ENCODE peak calls at places on chromosomes 11 and 22, in ten cellular contexts. One of them, this sample, is unnamed.

GRCh38 chr11:1873048-1873812 is 18.5 kb downstream of the PRR33 start:
- DNase-seq in fibroblast of lung: peak; percentile 25
- DNase-seq in PC-9: no peak
- DNase-seq in keratinocyte: no peak
- DNase-seq in cardiac muscle cell: no peak
- DNase-seq in adrenal gland: peak; percentile 81
- DNase-seq in IMR-90: peak; percentile 24
- DNase-seq in body of pancreas: peak; percentile 1
- DNase-seq in lung: no peak
- DNase-seq in uterus: no peak
- DNase-seq in this sample: no peak

GRCh38 chr22:20656902-20657836 is 116.7 kb upstream of the SERPIND1 start:
- DNase-seq in keratinocyte: no peak
- DNase-seq in cardiac muscle cell: no peak
- DNase-seq in PC-9: no peak
- DNase-seq in fibroblast of lung: no peak
- DNase-seq in body of pancreas: no peak
- DNase-seq in uterus: no peak
- DNase-seq in lung: no peak
- DNase-seq in IMR-90: peak; percentile 1
- DNase-seq in adrenal gland: no peak
- DNase-seq in this sample: peak; percentile 18

GRCh38 chr11:128420943-128421342 is 166.4 kb downstream of the ETS1 start:
- DNase-seq in IMR-90: peak; percentile 99
- DNase-seq in PC-9: no peak
- DNase-seq in lung: no peak
- DNase-seq in adrenal gland: no peak
- DNase-seq in body of pancreas: no peak
- DNase-seq in uterus: peak; percentile 38
- DNase-seq in fibroblast of lung: peak; percentile 96
- DNase-seq in cardiac muscle cell: no peak
- DNase-seq in keratinocyte: no peak
- DNase-seq in this sample: no peak

GRCh38 chr11:94740083-94740974 is 27.8 kb upstream of the AMOTL1 start:
- DNase-seq in lung: no peak
- DNase-seq in adrenal gland: peak; percentile 31
- DNase-seq in PC-9: no peak
- DNase-seq in uterus: peak; percentile 66
- DNase-seq in body of pancreas: peak; percentile 39
- DNase-seq in cardiac muscle cell: peak; percentile 40
- DNase-seq in IMR-90: no peak
- DNase-seq in keratinocyte: no peak
- DNase-seq in fibroblast of lung: no peak
- DNase-seq in this sample: no peak

GRCh38 chr22:49995413-49996191 is 17.0 kb downstream of the IL17REL start:
- DNase-seq in cardiac muscle cell: no peak
- DNase-seq in keratinocyte: no peak
- DNase-seq in adrenal gland: no peak
- DNase-seq in IMR-90: no peak
- DNase-seq in body of pancreas: no peak
- DNase-seq in PC-9: no peak
- DNase-seq in fibroblast of lung: no peak
- DNase-seq in uterus: no peak
- DNase-seq in lung: no peak
- DNase-seq in this sample: no peak

GRCh38 chr11:67318239-67318555 is 14.9 kb downstream of the SSH3 start:
- DNase-seq in lung: no peak
- DNase-seq in keratinocyte: no peak
- DNase-seq in cardiac muscle cell: no peak
- DNase-seq in fibroblast of lung: no peak
- DNase-seq in IMR-90: no peak
- DNase-seq in PC-9: no peak
- DNase-seq in uterus: no peak
- DNase-seq in adrenal gland: no peak
- DNase-seq in body of pancreas: no peak
- DNase-seq in this sample: no peak

GRCh38 chr11:110509485-110509884 is 79.7 kb downstream of the FDX1 start:
- DNase-seq in fibroblast of lung: no peak
- DNase-seq in adrenal gland: no peak
- DNase-seq in lung: no peak
- DNase-seq in uterus: no peak
- DNase-seq in body of pancreas: no peak
- DNase-seq in keratinocyte: no peak
- DNase-seq in PC-9: no peak
- DNase-seq in IMR-90: no peak
- DNase-seq in cardiac muscle cell: no peak
- DNase-seq in this sample: no peak

GRCh38 chr11:112744041-112744440 is 217.2 kb upstream of the NCAM1 start:
- DNase-seq in IMR-90: no peak
- DNase-seq in body of pancreas: no peak
- DNase-seq in uterus: no peak
- DNase-seq in fibroblast of lung: no peak
- DNase-seq in PC-9: no peak
- DNase-seq in lung: no peak
- DNase-seq in keratinocyte: no peak
- DNase-seq in cardiac muscle cell: no peak
- DNase-seq in adrenal gland: no peak
- DNase-seq in this sample: no peak

GRCh38 chr22:20586403-20586745 is 79.0 kb downstream of the MED15 start:
- DNase-seq in fibroblast of lung: no peak
- DNase-seq in adrenal gland: no peak
- DNase-seq in body of pancreas: no peak
- DNase-seq in keratinocyte: no peak
- DNase-seq in IMR-90: no peak
- DNase-seq in cardiac muscle cell: no peak
- DNase-seq in lung: no peak
- DNase-seq in PC-9: no peak
- DNase-seq in uterus: no peak
- DNase-seq in this sample: no peak

GRCh38 chr22:19429950-19430889 is 1.3 kb downstream of the HIRA start:
- DNase-seq in fibroblast of lung: peak; percentile 78
- DNase-seq in uterus: no peak
- DNase-seq in PC-9: no peak
- DNase-seq in adrenal gland: peak; percentile 59
- DNase-seq in lung: no peak
- DNase-seq in cardiac muscle cell: peak; percentile 29
- DNase-seq in keratinocyte: no peak
- DNase-seq in body of pancreas: peak; percentile 45
- DNase-seq in IMR-90: peak; percentile 78
- DNase-seq in this sample: no peak

GRCh38 chr22:45072322-45072903 is 62.6 kb upstream of the PHF21B start:
- DNase-seq in adrenal gland: peak; percentile 52
- DNase-seq in PC-9: peak; percentile 79
- DNase-seq in uterus: peak; percentile 19
- DNase-seq in cardiac muscle cell: no peak
- DNase-seq in fibroblast of lung: peak; percentile 87
- DNase-seq in keratinocyte: peak; percentile 63
- DNase-seq in lung: no peak
- DNase-seq in body of pancreas: no peak
- DNase-seq in IMR-90: peak; percentile 81
- DNase-seq in this sample: peak; percentile 53

GRCh38 chr11:33044281-33044680 is 4.9 kb downstream of the TCP11L1 start:
- DNase-seq in body of pancreas: no peak
- DNase-seq in adrenal gland: no peak
- DNase-seq in cardiac muscle cell: no peak
- DNase-seq in PC-9: peak; percentile 73
- DNase-seq in lung: no peak
- DNase-seq in IMR-90: peak; percentile 34
- DNase-seq in keratinocyte: peak; percentile 97
- DNase-seq in uterus: no peak
- DNase-seq in fibroblast of lung: peak; percentile 98
- DNase-seq in this sample: no peak

DNA sequence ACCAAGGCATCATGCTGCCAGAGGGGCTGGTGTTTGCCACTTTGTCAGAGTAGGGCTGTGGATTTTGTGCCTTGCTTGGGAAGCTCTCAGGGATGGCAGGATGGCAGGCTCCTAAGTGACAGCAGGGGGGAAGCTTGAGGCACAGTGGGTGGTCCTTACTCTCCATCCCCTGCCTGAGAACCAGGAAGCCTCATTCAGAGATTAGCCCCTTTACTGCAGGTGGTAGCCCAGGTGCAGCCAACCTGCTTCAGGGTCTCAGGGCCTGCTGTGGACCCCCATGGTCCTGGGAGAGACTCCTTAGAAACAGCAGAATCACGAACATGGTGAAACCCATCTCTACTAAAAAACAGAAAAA is 8.9 kb upstream of the ST3GAL4 start:
- DNase-seq in PC-9: peak; percentile 29
- DNase-seq in cardiac muscle cell: no peak
- DNase-seq in keratinocyte: no peak
- DNase-seq in uterus: no peak
- DNase-seq in body of pancreas: no peak
- DNase-seq in lung: no peak
- DNase-seq in adrenal gland: no peak
- DNase-seq in IMR-90: no peak
- DNase-seq in fibroblast of lung: no peak
- DNase-seq in this sample: no peak
- H3K4me1 ChIP-seq in PC-9: peaks cover 97% of the 10 kb centered on the region
- H3K4me1 ChIP-seq in cardiac muscle cell: peaks cover 31% of the 10 kb centered on the region
- H3K4me1 ChIP-seq in keratinocyte: peaks cover 21% of the 10 kb centered on the region
- H3K4me1 ChIP-seq in uterus: no peaks in the 10 kb centered on the region
- H3K4me1 ChIP-seq in body of pancreas: peaks cover 44% of the 10 kb centered on the region
- H3K4me1 ChIP-seq in lung: peaks cover 29% of the 10 kb centered on the region
- H3K4me1 ChIP-seq in adrenal gland: peaks cover 70% of the 10 kb centered on the region
- H3K4me1 ChIP-seq in IMR-90: peaks cover 23% of the 10 kb centered on the region
- H3K4me1 ChIP-seq in fibroblast of lung: peaks cover 28% of the 10 kb centered on the region
- H3K4me1 ChIP-seq in this sample: no peaks in the 10 kb centered on the region

GRCh38 chr22:41905411-41906202 is 9.3 kb downstream of the SHISA8 start:
- DNase-seq in keratinocyte: no peak
- DNase-seq in uterus: no peak
- DNase-seq in adrenal gland: peak; percentile 6
- DNase-seq in cardiac muscle cell: no peak
- DNase-seq in body of pancreas: no peak
- DNase-seq in IMR-90: no peak
- DNase-seq in lung: no peak
- DNase-seq in PC-9: no peak
- DNase-seq in fibroblast of lung: no peak
- DNase-seq in this sample: no peak

GRCh38 chr22:41904450-41905410 is 10.1 kb downstream of the SHISA8 start:
- DNase-seq in IMR-90: no peak
- DNase-seq in cardiac muscle cell: no peak
- DNase-seq in fibroblast of lung: no peak
- DNase-seq in keratinocyte: no peak
- DNase-seq in lung: no peak
- DNase-seq in body of pancreas: no peak
- DNase-seq in PC-9: no peak
- DNase-seq in uterus: no peak
- DNase-seq in adrenal gland: peak; percentile 11
- DNase-seq in this sample: no peak

GRCh38 chr22:41902016-41902415 is 12.9 kb downstream of the SHISA8 start:
- DNase-seq in cardiac muscle cell: no peak
- DNase-seq in fibroblast of lung: no peak
- DNase-seq in lung: no peak
- DNase-seq in keratinocyte: no peak
- DNase-seq in IMR-90: no peak
- DNase-seq in body of pancreas: no peak
- DNase-seq in uterus: no peak
- DNase-seq in PC-9: no peak
- DNase-seq in adrenal gland: no peak
- DNase-seq in this sample: no peak

GRCh38 chr22:41900652-41901312 is 14.1 kb downstream of the SHISA8 start:
- DNase-seq in lung: no peak
- DNase-seq in uterus: no peak
- DNase-seq in PC-9: no peak
- DNase-seq in fibroblast of lung: no peak
- DNase-seq in cardiac muscle cell: no peak
- DNase-seq in IMR-90: no peak
- DNase-seq in body of pancreas: no peak
- DNase-seq in adrenal gland: no peak
- DNase-seq in keratinocyte: no peak
- DNase-seq in this sample: no peak

DNA sequence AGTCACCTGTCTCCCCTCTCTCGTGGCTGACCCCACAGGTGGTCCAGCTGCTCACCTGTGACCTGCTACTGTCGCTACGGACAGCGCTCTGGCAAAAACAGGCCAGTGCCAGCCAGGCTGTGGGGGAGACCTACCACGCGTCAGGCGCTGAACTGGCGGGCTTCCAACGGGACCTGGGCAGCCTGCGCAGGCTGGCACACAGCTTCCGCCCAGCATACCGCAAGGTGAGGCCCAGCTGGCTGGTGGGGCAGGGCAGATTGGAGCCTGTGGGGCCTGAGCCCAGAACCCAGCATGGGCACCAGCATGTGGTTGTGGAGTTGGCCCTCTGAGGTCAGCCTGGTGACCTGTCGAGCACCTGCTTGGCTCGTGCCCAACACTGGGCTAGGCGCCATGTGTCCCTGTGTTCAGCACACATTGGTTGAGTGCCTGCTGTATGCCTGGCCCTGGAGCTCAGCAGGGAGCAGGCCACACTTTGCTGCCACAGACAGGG is 11.9 kb downstream of the SHISA8 start:
- DNase-seq in keratinocyte: no peak
- DNase-seq in adrenal gland: peak; percentile 73
- DNase-seq in PC-9: no peak
- DNase-seq in IMR-90: no peak
- DNase-seq in lung: no peak
- DNase-seq in cardiac muscle cell: no peak
- DNase-seq in uterus: no peak
- DNase-seq in body of pancreas: peak; percentile 69
- DNase-seq in fibroblast of lung: no peak
- DNase-seq in this sample: no peak
- TF ChIP-seq CTCF in keratinocyte: no peak
- TF ChIP-seq CTCF in adrenal gland: no peak
- TF ChIP-seq CTCF in PC-9: no peak
- TF ChIP-seq CTCF in IMR-90: no peak
- TF ChIP-seq CTCF in lung: no peak
- TF ChIP-seq CTCF in cardiac muscle cell: no peak
- TF ChIP-seq CTCF in uterus: no peak
- TF ChIP-seq CTCF in body of pancreas: no peak
- TF ChIP-seq CTCF in fibroblast of lung: no peak
- TF ChIP-seq CTCF in this sample: no peak

DNA sequence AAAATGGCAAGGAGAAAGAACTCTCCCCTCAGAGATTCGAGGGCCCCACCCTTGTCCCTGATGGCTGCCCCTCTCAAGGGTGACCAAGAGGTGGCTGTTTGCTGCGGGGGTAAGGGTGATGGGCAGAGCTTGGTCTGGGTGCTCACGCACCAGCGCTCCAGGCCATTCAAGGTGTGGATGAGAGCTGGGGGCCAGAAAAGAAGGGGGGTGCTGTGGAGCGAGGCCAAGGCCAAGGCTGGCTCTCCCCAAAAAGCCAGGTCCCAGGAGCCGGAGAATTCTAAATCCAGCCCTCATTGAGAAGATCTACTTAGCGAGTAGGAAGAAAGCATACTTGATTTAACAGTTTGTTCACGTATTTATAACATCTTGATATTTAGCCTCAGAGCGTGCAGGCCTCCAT is 28.1 kb upstream of the CBX7 start:
- DNase-seq in IMR-90: no peak
- DNase-seq in adrenal gland: no peak
- DNase-seq in body of pancreas: no peak
- DNase-seq in keratinocyte: no peak
- DNase-seq in uterus: no peak
- DNase-seq in cardiac muscle cell: no peak
- DNase-seq in fibroblast of lung: no peak
- DNase-seq in lung: no peak
- DNase-seq in PC-9: no peak
- DNase-seq in this sample: no peak
- H3K4me1 ChIP-seq in IMR-90: peaks cover 20% of the 10 kb centered on the region
- H3K4me1 ChIP-seq in adrenal gland: peaks cover 42% of the 10 kb centered on the region
- H3K4me1 ChIP-seq in body of pancreas: peaks cover 30% of the 10 kb centered on the region
- H3K4me1 ChIP-seq in keratinocyte: peaks cover 12% of the 10 kb centered on the region
- H3K4me1 ChIP-seq in uterus: peaks cover 19% of the 10 kb centered on the region
- H3K4me1 ChIP-seq in cardiac muscle cell: peaks cover 10% of the 10 kb centered on the region
- H3K4me1 ChIP-seq in fibroblast of lung: peaks cover 30% of the 10 kb centered on the region
- H3K4me1 ChIP-seq in lung: peaks cover 4% of the 10 kb centered on the region
- H3K4me1 ChIP-seq in PC-9: peaks cover 15% of the 10 kb centered on the region
- H3K4me1 ChIP-seq in this sample: peaks cover 20% of the 10 kb centered on the region

GRCh38 chr11:41872458-41872857 is 413.0 kb upstream of the LRRC4C start:
- DNase-seq in IMR-90: no peak
- DNase-seq in lung: no peak
- DNase-seq in body of pancreas: no peak
- DNase-seq in cardiac muscle cell: no peak
- DNase-seq in fibroblast of lung: no peak
- DNase-seq in adrenal gland: no peak
- DNase-seq in PC-9: no peak
- DNase-seq in uterus: no peak
- DNase-seq in keratinocyte: no peak
- DNase-seq in this sample: no peak
- TF ChIP-seq CTCF in IMR-90: no peak
- TF ChIP-seq CTCF in lung: no peak
- TF ChIP-seq CTCF in body of pancreas: no peak
- TF ChIP-seq CTCF in cardiac muscle cell: no peak
- TF ChIP-seq CTCF in fibroblast of lung: no peak
- TF ChIP-seq CTCF in adrenal gland: no peak
- TF ChIP-seq CTCF in PC-9: no peak
- TF ChIP-seq CTCF in uterus: no peak
- TF ChIP-seq CTCF in keratinocyte: no peak
- TF ChIP-seq CTCF in this sample: no peak